ENCODE peak calls at places on chromosomes 4 and X, in seven cellular contexts. C is effector CD4-positive, alpha-beta T cell; S is upper lobe of left lung; W is mesendoderm; Y is stimulated activated CD8-positive, alpha-beta memory T cell treated with anti-CD3 and anti-CD28 coated beads, Interleukin-2, amount 100 ng/mL, for 48 hours; K is OCI-LY7; N is choroid plexus epithelial cell. J is an unnamed sample.

GRCh38 chrX:9627827-9628406 is 137.7 kb downstream of the GPR143 start:
- DNase-seq in Y (no peak), C (no peak), K (no peak), W (no peak), S (no peak), N (peak; percentile 48), J (no peak)

GRCh38 chr4:124684301-124684700 is 28.2 kb downstream of the ANKRD50 start:
- DNase-seq in C (no peak), N (no peak), K (no peak), W (peak; percentile 14), Y (no peak), S (no peak), J (no peak)

GRCh38 chr4:126223784-126224407 is 909.1 kb downstream of the FAT4 start:
- DNase-seq in N (peak; percentile 58), C (no peak), W (peak; percentile 28), K (no peak), S (no peak), Y (no peak), J (no peak)

GRCh38 chr4:119105605-119106004 is 30.0 kb upstream of the MYOZ2 start:
- DNase-seq in N (peak; percentile 56), W (no peak), C (no peak), Y (no peak), S (no peak), K (no peak), J (no peak)

GRCh38 chr4:128574706-128575105 is 234.8 kb upstream of the JADE1 start:
- DNase-seq in Y (peak; percentile 32), W (peak; percentile 92), K (peak; percentile 74), C (peak; percentile 31), N (peak; percentile 95), S (peak; percentile 76), J (peak; percentile 78)

GRCh38 chr4:184383497-184384055 is 90.8 kb downstream of the IRF2 start:
- DNase-seq in W (no peak), N (peak; percentile 97), C (no peak), S (peak; percentile 51), Y (no peak), K (no peak), J (no peak)

GRCh38 chr4:3476341-3476747 is 13.2 kb downstream of the DOK7 start:
- DNase-seq in C (no peak), W (no peak), Y (no peak), N (no peak), S (no peak), K (no peak), J (no peak)

GRCh38 chrX:135345328-135345645 is 36.0 kb downstream of the ETDC start:
- DNase-seq in N (peak; percentile 52), W (no peak), C (no peak), K (no peak), Y (no peak), S (peak; percentile 25), J (peak; percentile 59)

GRCh38 chr4:25633541-25633940 is 22.1 kb upstream of the SLC34A2 start:
- DNase-seq in C (no peak), W (no peak), K (no peak), Y (no peak), S (no peak), N (no peak), J (no peak)

GRCh38 chrX:30690330-30690729 is 37.1 kb downstream of the GK start:
- DNase-seq in W (no peak), N (peak; percentile 36), S (no peak), Y (no peak), K (no peak), C (no peak), J (no peak)

GRCh38 chr4:80732010-80732409 is 298.5 kb upstream of the BMP3 start:
- DNase-seq in K (no peak), Y (no peak), N (peak; percentile 9), C (no peak), W (no peak), S (no peak), J (no peak)

GRCh38 chr4:88743696-88744095 is 46.1 kb upstream of the NAP1L5 start:
- DNase-seq in K (no peak), C (no peak), W (peak; percentile 10), S (no peak), Y (no peak), N (peak; percentile 92), J (no peak)

GRCh38 chr4:80265571-80266266 is 745 bp upstream of the FGF5 start:
- DNase-seq in C (no peak), W (peak; percentile 30), K (no peak), S (no peak), Y (no peak), N (peak; percentile 53), J (no peak)

GRCh38 chr4:48173055-48173991 is 39.3 kb upstream of the TXK start:
- DNase-seq in Y (no peak), C (no peak), K (no peak), W (peak; percentile 88), N (peak; percentile 78), S (no peak), J (no peak)

J was measured in ureter.